ENCODE peak calls at places on chromosomes 16 and 17, in ten cellular contexts. One of them, this sample, is unnamed.

GRCh38 chr17:6231886-6232767 is 161.9 kb downstream of the WSCD1 start:
- DNase-seq in Right ventricle myocardium inferior: no peak
- DNase-seq in astrocyte of the cerebellum: peak
- DNase-seq in SHP77: no peak
- DNase-seq in activated T-cell treated with anti-CD3 and anti-CD28 coated beads, Interleukin-2, amount 50 U/mL, for 72 hours: no peak
- DNase-seq in left ventricle myocardium inferior: no peak
- DNase-seq in naive thymus-derived CD8-positive, alpha-beta T cell: no peak
- DNase-seq in PC-9: no peak
- DNase-seq in amygdala: no peak
- DNase-seq in adipocyte: peak
- DNase-seq in this sample: peak

GRCh38 chr17:82875418-82875856 is 35.6 kb upstream of the ZNF750 start:
- DNase-seq in Right ventricle myocardium inferior: no peak
- DNase-seq in astrocyte of the cerebellum: no peak
- DNase-seq in left ventricle myocardium inferior: no peak
- DNase-seq in activated T-cell treated with anti-CD3 and anti-CD28 coated beads, Interleukin-2, amount 50 U/mL, for 72 hours: no peak
- DNase-seq in SHP77: no peak
- DNase-seq in naive thymus-derived CD8-positive, alpha-beta T cell: no peak
- DNase-seq in PC-9: peak
- DNase-seq in amygdala: no peak
- DNase-seq in adipocyte: no peak
- DNase-seq in this sample: no peak

GRCh38 chr16:2286550-2286949 is 18.6 kb upstream of the RNPS1 start:
- DNase-seq in naive thymus-derived CD8-positive, alpha-beta T cell: no peak
- DNase-seq in Right ventricle myocardium inferior: no peak
- DNase-seq in adipocyte: no peak
- DNase-seq in activated T-cell treated with anti-CD3 and anti-CD28 coated beads, Interleukin-2, amount 50 U/mL, for 72 hours: no peak
- DNase-seq in astrocyte of the cerebellum: no peak
- DNase-seq in SHP77: no peak
- DNase-seq in amygdala: no peak
- DNase-seq in PC-9: no peak
- DNase-seq in left ventricle myocardium inferior: no peak
- DNase-seq in this sample: no peak

GRCh38 chr17:77466140-77466539 is 325.4 kb downstream of the SEC14L1 start:
- DNase-seq in left ventricle myocardium inferior: no peak
- DNase-seq in activated T-cell treated with anti-CD3 and anti-CD28 coated beads, Interleukin-2, amount 50 U/mL, for 72 hours: no peak
- DNase-seq in astrocyte of the cerebellum: no peak
- DNase-seq in naive thymus-derived CD8-positive, alpha-beta T cell: no peak
- DNase-seq in PC-9: no peak
- DNase-seq in Right ventricle myocardium inferior: no peak
- DNase-seq in adipocyte: no peak
- DNase-seq in SHP77: no peak
- DNase-seq in amygdala: no peak
- DNase-seq in this sample: no peak

GRCh38 chr17:1367351-1367745 is 32.7 kb downstream of the YWHAE start:
- DNase-seq in Right ventricle myocardium inferior: no peak
- DNase-seq in PC-9: no peak
- DNase-seq in adipocyte: no peak
- DNase-seq in astrocyte of the cerebellum: peak
- DNase-seq in amygdala: no peak
- DNase-seq in naive thymus-derived CD8-positive, alpha-beta T cell: no peak
- DNase-seq in left ventricle myocardium inferior: no peak
- DNase-seq in activated T-cell treated with anti-CD3 and anti-CD28 coated beads, Interleukin-2, amount 50 U/mL, for 72 hours: no peak
- DNase-seq in SHP77: no peak
- DNase-seq in this sample: no peak

GRCh38 chr16:31003744-31004143 is 6.7 kb downstream of the STX1B start:
- DNase-seq in naive thymus-derived CD8-positive, alpha-beta T cell: no peak
- DNase-seq in adipocyte: no peak
- DNase-seq in amygdala: no peak
- DNase-seq in PC-9: no peak
- DNase-seq in Right ventricle myocardium inferior: no peak
- DNase-seq in activated T-cell treated with anti-CD3 and anti-CD28 coated beads, Interleukin-2, amount 50 U/mL, for 72 hours: no peak
- DNase-seq in left ventricle myocardium inferior: no peak
- DNase-seq in SHP77: no peak
- DNase-seq in astrocyte of the cerebellum: no peak
- DNase-seq in this sample: no peak

GRCh38 chr16:80948886-80949502 is 57.7 kb downstream of the CMC2 start:
- DNase-seq in adipocyte: peak
- DNase-seq in amygdala: no peak
- DNase-seq in SHP77: peak
- DNase-seq in naive thymus-derived CD8-positive, alpha-beta T cell: no peak
- DNase-seq in PC-9: no peak
- DNase-seq in astrocyte of the cerebellum: no peak
- DNase-seq in left ventricle myocardium inferior: peak
- DNase-seq in activated T-cell treated with anti-CD3 and anti-CD28 coated beads, Interleukin-2, amount 50 U/mL, for 72 hours: peak
- DNase-seq in Right ventricle myocardium inferior: peak
- DNase-seq in this sample: peak

GRCh38 chr17:3004925-3005324 is 58.5 kb downstream of the OR1D5 start:
- DNase-seq in Right ventricle myocardium inferior: no peak
- DNase-seq in amygdala: no peak
- DNase-seq in left ventricle myocardium inferior: no peak
- DNase-seq in naive thymus-derived CD8-positive, alpha-beta T cell: no peak
- DNase-seq in activated T-cell treated with anti-CD3 and anti-CD28 coated beads, Interleukin-2, amount 50 U/mL, for 72 hours: no peak
- DNase-seq in astrocyte of the cerebellum: no peak
- DNase-seq in SHP77: no peak
- DNase-seq in adipocyte: no peak
- DNase-seq in PC-9: peak
- DNase-seq in this sample: peak

GRCh38 chr17:17849147-17849820 is 12.5 kb upstream of the SREBF1 start:
- DNase-seq in adipocyte: no peak
- DNase-seq in astrocyte of the cerebellum: no peak
- DNase-seq in naive thymus-derived CD8-positive, alpha-beta T cell: peak
- DNase-seq in SHP77: peak
- DNase-seq in PC-9: no peak
- DNase-seq in amygdala: no peak
- DNase-seq in activated T-cell treated with anti-CD3 and anti-CD28 coated beads, Interleukin-2, amount 50 U/mL, for 72 hours: peak
- DNase-seq in Right ventricle myocardium inferior: peak
- DNase-seq in left ventricle myocardium inferior: peak
- DNase-seq in this sample: peak

This sample was measured in SJCRH30.